ENCODE peak calls at places on chromosomes 16 and 17, in four cellular contexts. S is erythroblast, D is HepG2, X is heart left ventricle. M is an unnamed sample.

GRCh38 chr16:65994305-65994704 is 372.2 kb upstream of the CDH5 start:
- DNase-seq in S (no peak), D (no peak), X (no peak), M (no peak)

GRCh38 chr16:65731840-65732239 is 610.0 kb upstream of the CDH11 start:
- DNase-seq in S (no peak), D (no peak), X (no peak), M (no peak)

GRCh38 chr16:73210686-73211085 is 162.8 kb upstream of the ZFHX3 start:
- DNase-seq in S (no peak), D (no peak), X (no peak), M (no peak)

GRCh38 chr16:57341441-57342303 is 16.9 kb upstream of the CCL22 start:
- DNase-seq in S (no peak), D (no peak), X (no peak), M (no peak)

GRCh38 chr16:84115919-84116719 is 623 bp downstream of the MBTPS1 start:
- DNase-seq in S (peak), D (peak), X (peak), M (peak)

GRCh38 chr16:6066601-6067000 is 969.0 kb upstream of the EEF2KMT start:
- DNase-seq in S (no peak), D (no peak), X (no peak), M (no peak)

GRCh38 chr16:30523768-30524574 is 2.4 kb downstream of the ZNF768 start:
- DNase-seq in S (no peak), D (no peak), X (peak), M (no peak)

GRCh38 chr16:61617214-61617783 is 418.9 kb downstream of the CDH8 start:
- DNase-seq in S (no peak), D (no peak), X (no peak), M (no peak)

GRCh38 chr17:67891481-67892119 is 66.3 kb downstream of the BPTF start:
- DNase-seq in S (peak), D (no peak), X (no peak), M (peak)

GRCh38 chr17:9016941-9017552 is 4.3 kb upstream of the NTN1 start:
- DNase-seq in S (no peak), D (no peak), X (no peak), M (no peak)

GRCh38 chr16:85363881-85364280 is 249.2 kb upstream of the GSE1 start:
- DNase-seq in S (no peak), D (no peak), X (no peak), M (no peak)

GRCh38 chr16:11639925-11640899 is 28.0 kb upstream of the SNN start:
- DNase-seq in S (peak), D (peak), X (peak), M (peak)

GRCh38 chr16:28873543-28874201 is 4.6 kb upstream of the ATP2A1 start:
- DNase-seq in S (peak), D (no peak), X (no peak), M (peak)

GRCh38 chr17:78671607-78672404 is 94.6 kb upstream of the DNAH17 start:
- DNase-seq in S (no peak), D (no peak), X (no peak), M (no peak)
- TF ChIP-seq POLR2A in S (no peak), D (no peak), X (no peak), M (no peak)

DNA sequence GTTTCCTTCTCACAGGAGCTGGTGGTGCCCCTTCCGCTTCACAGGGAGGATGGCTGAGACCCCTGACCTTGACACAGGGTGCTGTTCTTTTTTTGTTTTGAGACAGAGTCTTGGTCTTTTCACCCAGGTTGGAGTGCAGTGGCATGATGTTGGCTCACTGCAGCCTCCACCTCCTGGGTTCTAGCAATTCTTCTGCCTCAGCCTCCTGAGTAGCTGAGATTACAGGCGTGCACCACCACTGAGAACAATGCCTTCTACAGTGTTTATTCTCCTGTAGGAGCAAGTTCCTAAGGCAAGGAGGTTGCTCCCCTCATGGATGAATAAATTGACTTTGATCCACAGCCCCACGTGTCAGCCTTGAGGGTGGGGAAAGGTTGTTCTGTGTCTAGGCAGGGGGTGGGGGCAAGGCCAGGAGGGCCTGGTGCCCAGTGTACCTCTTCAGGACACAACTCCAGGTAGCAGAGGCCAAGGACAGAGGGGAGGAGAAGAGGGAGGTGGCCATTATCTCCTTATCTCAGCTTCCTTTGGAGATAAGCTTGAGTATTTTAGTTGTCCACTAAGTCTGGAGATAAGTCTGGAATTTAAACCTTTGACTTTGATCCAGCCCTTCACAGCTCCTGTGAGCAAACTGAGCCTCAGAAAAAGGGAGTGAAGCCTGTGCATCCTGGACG is 159.4 kb downstream of the SEC14L1 start:
- DNase-seq in S (no peak), D (peak), X (no peak), M (no peak)
- TF ChIP-seq POLR2A in S (no peak), D (no peak), X (no peak), M (no peak)

GRCh38 chr17:44759096-44759915 is 518 bp downstream of the ADAM11 start:
- DNase-seq in S (no peak), D (no peak), X (no peak), M (no peak)

GRCh38 chr17:44763170-44763569 is 4.4 kb downstream of the ADAM11 start:
- DNase-seq in S (no peak), D (no peak), X (no peak), M (no peak)

GRCh38 chr17:44759916-44760243 is 1.1 kb downstream of the ADAM11 start:
- DNase-seq in S (no peak), D (no peak), X (no peak), M (no peak)

GRCh38 chr17:44760474-44761308 is 1.9 kb downstream of the ADAM11 start:
- DNase-seq in S (no peak), D (no peak), X (no peak), M (no peak)

DNA sequence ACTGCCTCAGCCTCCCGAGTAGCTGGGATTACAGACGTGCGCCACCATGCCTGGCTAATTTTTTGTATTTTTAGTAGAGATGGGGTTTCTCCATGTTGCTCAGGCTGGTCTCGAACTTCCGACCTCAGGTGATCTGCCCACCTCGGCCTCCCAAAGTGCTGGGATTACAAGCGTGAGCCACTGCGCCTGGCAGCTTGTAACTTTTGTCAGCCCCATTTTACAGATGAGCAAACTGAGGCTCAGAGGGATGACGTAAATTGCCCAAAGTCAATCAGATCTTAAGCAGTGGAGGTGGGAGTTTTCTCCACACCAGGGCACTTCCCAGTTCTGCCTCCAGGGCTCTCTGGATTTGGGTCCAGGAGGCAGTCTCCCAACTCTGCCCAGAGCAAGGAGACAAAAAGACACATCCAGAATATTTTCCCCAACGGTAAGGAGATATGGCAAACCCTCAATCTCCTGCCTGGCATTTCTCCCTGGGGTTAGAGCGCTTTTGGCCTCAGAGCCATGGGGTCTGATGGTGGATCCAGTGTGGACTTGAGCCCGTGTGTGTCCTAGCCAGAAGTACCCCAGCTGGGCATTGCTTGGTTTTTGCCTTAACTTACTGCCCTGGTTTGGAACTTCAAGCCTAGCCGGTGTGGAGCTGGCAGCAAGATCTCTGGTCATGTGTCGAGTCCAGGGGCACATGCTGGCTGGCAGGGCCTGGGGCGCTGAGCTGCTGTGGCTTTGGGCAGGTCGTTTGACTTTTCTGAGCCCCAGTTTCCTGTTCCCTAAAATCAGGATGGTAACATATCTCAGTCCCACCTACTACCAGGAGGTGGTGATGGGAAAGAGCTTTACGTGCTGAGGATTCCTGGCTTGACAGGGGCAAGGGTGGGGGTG is 3.4 kb downstream of the ADAM11 start:
- DNase-seq in S (no peak), D (no peak), X (no peak), M (no peak)
- TF ChIP-seq POLR2A in S (no peak), D (no peak), X (no peak), M (no peak)

GRCh38 chr17:81870155-81870977 is 771 bp downstream of the ARHGDIA start:
- DNase-seq in S (peak), D (no peak), X (peak), M (no peak)
- TF ChIP-seq POLR2A in S (no peak), D (peak), X (no peak), M (no peak)

GRCh38 chr17:50802609-50803571 is 32.5 kb upstream of the WFIKKN2 start:
- DNase-seq in S (no peak), D (no peak), X (no peak), M (no peak)
- TF ChIP-seq POLR2A in S (no peak), D (no peak), X (no peak), M (no peak)

GRCh38 chr17:79919862-79920720 is 80.9 kb upstream of the CBX4 start:
- DNase-seq in S (no peak), D (no peak), X (no peak), M (no peak)

GRCh38 chr17:79922798-79923197 is 83.6 kb upstream of the CBX4 start:
- DNase-seq in S (no peak), D (no peak), X (no peak), M (no peak)

GRCh38 chr17:79922161-79922569 is 82.9 kb upstream of the CBX4 start:
- DNase-seq in S (no peak), D (no peak), X (no peak), M (no peak)

GRCh38 chr17:79920751-79921410 is 81.6 kb upstream of the CBX4 start:
- DNase-seq in S (no peak), D (no peak), X (no peak), M (no peak)

GRCh38 chr17:79921411-79922160 is 82.3 kb upstream of the CBX4 start:
- DNase-seq in S (no peak), D (no peak), X (no peak), M (no peak)
- TF ChIP-seq POLR2A in S (no peak), D (no peak), X (no peak), M (no peak)

GRCh38 chr17:35774499-35774898 is 13.8 kb downstream of the C17orf50 start:
- DNase-seq in S (no peak), D (no peak), X (peak), M (no peak)
- TF ChIP-seq POLR2A in S (no peak), D (no peak), X (no peak), M (no peak)

GRCh38 chr17:57869599-57870282 is 19.9 kb upstream of the MRPS23 start:
- DNase-seq in S (no peak), D (no peak), X (no peak), M (peak)

GRCh38 chr17:57867126-57867525 is 17.3 kb upstream of the MRPS23 start:
- DNase-seq in S (no peak), D (no peak), X (no peak), M (no peak)

GRCh38 chr17:57866723-57867122 is 16.9 kb upstream of the MRPS23 start:
- DNase-seq in S (no peak), D (no peak), X (no peak), M (no peak)

GRCh38 chr17:57868775-57869598 is 19.1 kb upstream of the MRPS23 start:
- DNase-seq in S (no peak), D (no peak), X (no peak), M (no peak)

GRCh38 chr17:57868007-57868774 is 18.3 kb upstream of the MRPS23 start:
- DNase-seq in S (peak), D (peak), X (peak), M (peak)
- TF ChIP-seq POLR2A in S (no peak), D (no peak), X (no peak), M (peak)

GRCh38 chr17:39751637-39752036 is 13.9 kb downstream of the GRB7 start:
- DNase-seq in S (no peak), D (no peak), X (no peak), M (no peak)

GRCh38 chr17:39754161-39754957 is 16.6 kb downstream of the GRB7 start:
- DNase-seq in S (peak), D (peak), X (peak), M (peak)

GRCh38 chr17:39754958-39755549 is 17.3 kb downstream of the GRB7 start:
- DNase-seq in S (no peak), D (no peak), X (peak), M (no peak)

GRCh38 chr17:39752241-39752831 is 14.6 kb downstream of the GRB7 start:
- DNase-seq in S (no peak), D (no peak), X (no peak), M (no peak)

GRCh38 chr17:39753514-39754160 is 15.9 kb downstream of the GRB7 start:
- DNase-seq in S (peak), D (no peak), X (peak), M (no peak)
- TF ChIP-seq POLR2A in S (no peak), D (no peak), X (no peak), M (peak)

GRCh38 chr16:82260212-82260795 is 90.3 kb upstream of the MPHOSPH6 start:
- DNase-seq in S (no peak), D (no peak), X (no peak), M (no peak)

GRCh38 chr16:82264781-82265180 is 94.8 kb upstream of the MPHOSPH6 start:
- DNase-seq in S (no peak), D (no peak), X (no peak), M (no peak)

GRCh38 chr16:82265809-82266208 is 95.8 kb upstream of the MPHOSPH6 start:
- DNase-seq in S (no peak), D (no peak), X (no peak), M (no peak)

GRCh38 chr16:82262244-82262643 is 92.2 kb upstream of the MPHOSPH6 start:
- DNase-seq in S (no peak), D (no peak), X (no peak), M (no peak)

DNA sequence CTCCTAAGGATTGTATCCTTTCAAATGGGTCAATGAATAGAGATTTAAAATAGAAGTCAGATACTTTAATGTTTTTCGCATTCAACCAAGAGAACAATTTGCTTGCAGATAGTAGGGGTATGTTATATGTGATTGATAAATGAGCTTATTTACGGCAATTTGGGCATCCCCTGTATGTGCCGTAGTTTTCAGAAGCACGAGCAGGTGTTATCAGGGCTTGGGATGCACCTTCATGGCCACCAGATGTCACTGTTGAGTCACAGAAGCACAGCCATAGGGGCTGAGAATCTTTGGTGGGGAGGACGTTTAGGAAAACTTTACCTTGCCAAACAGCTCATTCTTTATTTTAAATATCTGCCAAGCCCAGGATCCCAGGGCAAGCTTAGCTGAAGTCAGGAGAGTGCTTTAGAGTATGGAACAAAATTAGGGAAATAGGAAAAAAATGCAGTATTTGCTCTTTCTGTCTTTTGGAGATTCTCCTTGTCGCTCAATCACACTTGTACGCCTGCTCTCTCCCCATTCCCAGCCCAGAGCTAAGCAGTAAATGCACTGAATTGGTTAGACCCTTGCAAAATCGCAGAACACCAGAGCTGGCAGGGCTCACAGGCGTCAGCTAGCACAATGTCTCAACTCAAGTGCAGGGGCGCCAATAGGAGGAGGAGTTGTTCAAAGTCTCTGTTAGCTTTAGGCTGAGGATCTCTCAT is 93.6 kb upstream of the MPHOSPH6 start:
- DNase-seq in S (peak), D (peak), X (peak), M (peak)
- TF ChIP-seq POLR2A in S (no peak), D (no peak), X (no peak), M (no peak)

M was measured in H54.